ENCODE peak calls at places on chromosomes 3 and 15, in nine cellular contexts. Z, P, L, S, N, O, R, J and B are unnamed samples.

GRCh38 chr3:72275296-72275820 is 490.4 kb upstream of the PROK2 start:
- DNase-seq in Z (no peak), P (no peak), L (no peak), S (no peak), N (peak), O (no peak), R (no peak), J (no peak), B (no peak)

GRCh38 chr3:179233043-179233442 is 17.9 kb downstream of the KCNMB3 start:
- DNase-seq in Z (no peak), P (no peak), L (no peak), S (no peak), N (no peak), O (no peak), R (no peak), J (no peak), B (no peak)

GRCh38 chr3:129950318-129951046 is 24.0 kb upstream of the TRH start:
- DNase-seq in Z (no peak), P (no peak), L (no peak), S (no peak), N (no peak), O (no peak), R (no peak), J (no peak), B (no peak)

GRCh38 chr3:29202368-29202767 is 78.5 kb upstream of the RBMS3 start:
- DNase-seq in Z (no peak), P (no peak), L (no peak), S (peak), N (no peak), O (no peak), R (no peak), J (no peak), B (no peak)

GRCh38 chr15:31261266-31262142 is 65.1 kb upstream of the KLF13 start:
- DNase-seq in Z (peak), P (peak), L (peak), S (no peak), N (no peak), O (no peak), R (no peak), J (no peak), B (no peak)

GRCh38 chr3:141618938-141619337 is 119.2 kb upstream of the RNF7 start:
- DNase-seq in Z (no peak), P (no peak), L (no peak), S (no peak), N (no peak), O (no peak), R (no peak), J (no peak), B (no peak)

GRCh38 chr3:115147329-115148141 is 447 bp upstream of the ZBTB20 start:
- DNase-seq in Z (peak), P (peak), L (peak), S (peak), N (peak), O (peak), R (peak), J (peak), B (peak)

GRCh38 chr15:29765234-29765841 is 56.9 kb downstream of the TJP1 start:
- DNase-seq in Z (no peak), P (no peak), L (no peak), S (no peak), N (no peak), O (no peak), R (no peak), J (no peak), B (no peak)

GRCh38 chr3:177182352-177182751 is 14.9 kb downstream of the TBL1XR1 start:
- DNase-seq in Z (no peak), P (no peak), L (no peak), S (no peak), N (no peak), O (no peak), R (no peak), J (no peak), B (no peak)

GRCh38 chr3:141275973-141276372 is 44.3 kb downstream of the PXYLP1 start:
- DNase-seq in Z (no peak), P (no peak), L (peak), S (peak), N (no peak), O (no peak), R (peak), J (peak), B (no peak)

GRCh38 chr3:195180490-195181106 is 90.4 kb downstream of the XXYLT1 start:
- DNase-seq in Z (no peak), P (peak), L (no peak), S (no peak), N (no peak), O (no peak), R (no peak), J (no peak), B (no peak)

GRCh38 chr3:78822741-78823140 is 945.1 kb downstream of the ROBO1 start:
- DNase-seq in Z (no peak), P (no peak), L (no peak), S (no peak), N (no peak), O (no peak), R (no peak), J (no peak), B (no peak)

GRCh38 chr3:141482250-141482937 is 4.4 kb upstream of the RASA2 start:
- DNase-seq in Z (no peak), P (no peak), L (no peak), S (peak), N (no peak), O (no peak), R (peak), J (no peak), B (peak)

GRCh38 chr3:105823149-105823866 is 45.5 kb downstream of the CBLB start:
- DNase-seq in Z (no peak), P (no peak), L (no peak), S (peak), N (no peak), O (peak), R (peak), J (peak), B (peak)